ENCODE peak calls at places on chromosomes 5 and 9, in five cellular contexts. C is breast epithelium, X is spleen, Q is K562, S is SK-N-SH. T is an unnamed sample. For H3K9me3, the result is how much of the 10 kb centered on the place peaks cover.

GRCh38 chr5:67234671-67235176 is 38.1 kb upstream of the CD180 start:
- DNase-seq in S (no peak), X (peak), Q (peak), C (no peak), T (no peak)

GRCh38 chr9:83937861-83938455 is 16.7 kb upstream of the KIF27 start:
- DNase-seq in C (no peak), Q (peak), X (no peak), S (peak), T (no peak)

GRCh38 chr5:96896806-96897205 is 20.5 kb downstream of the ERAP2 start:
- DNase-seq in C (no peak), Q (peak), X (peak), S (no peak), T (no peak)

GRCh38 chr5:138078006-138078643 is 5.7 kb upstream of the WNT8A start:
- DNase-seq in Q (no peak), S (no peak), C (no peak), X (no peak), T (no peak)

GRCh38 chr5:75037106-75037505 is 15.3 kb downstream of the GCNT4 start:
- DNase-seq in S (no peak), C (no peak), Q (no peak), X (no peak), T (no peak)

GRCh38 chr5:149333711-149334443 is 11.4 kb upstream of the GRPEL2 start:
- DNase-seq in X (no peak), Q (no peak), C (no peak), S (no peak), T (no peak)

GRCh38 chr5:139415221-139415861 is 11.5 kb upstream of the SPATA24 start:
- DNase-seq in X (no peak), S (no peak), C (no peak), Q (no peak), T (no peak)

GRCh38 chr5:136066705-136067271 is 38.0 kb downstream of the TGFBI start:
- DNase-seq in X (no peak), C (no peak), S (no peak), Q (no peak), T (no peak)

GRCh38 chr5:98768160-98769005 is 5.1 kb upstream of the RGMB start:
- DNase-seq in Q (peak), S (peak), X (peak), C (no peak), T (peak)

GRCh38 chr5:173768891-173769290 is 119.3 kb upstream of the CPEB4 start:
- DNase-seq in Q (no peak), X (no peak), C (no peak), S (no peak), T (no peak)

GRCh38 chr5:157130933-157131332 is 11.7 kb downstream of the MED7 start:
- DNase-seq in X (no peak), Q (peak), C (no peak), S (peak), T (no peak)

GRCh38 chr5:94021246-94021645 is 279.8 kb upstream of the POU5F2 start:
- DNase-seq in Q (no peak), X (no peak), C (no peak), S (peak), T (peak)

GRCh38 chr5:124677376-124677998 is 69.0 kb downstream of the ZNF608 start:
- DNase-seq in X (no peak), S (peak), Q (no peak), C (no peak), T (no peak)

GRCh38 chr9:132409828-132410528 is at the start of gene CFAP77:
- DNase-seq in C (no peak), Q (peak), S (peak), X (peak), T (no peak)

GRCh38 chr9:104836767-104837166 is 72.8 kb downstream of the NIPSNAP3B start:
- DNase-seq in S (no peak), X (no peak), Q (no peak), C (no peak), T (no peak)

GRCh38 chr5:108361239-108361638 is 20.7 kb downstream of the FBXL17 start:
- DNase-seq in S (no peak), Q (no peak), X (no peak), C (no peak), T (no peak)

GRCh38 chr9:13717356-13718057 is 438.0 kb upstream of the MPDZ start:
- DNase-seq in X (no peak), C (no peak), S (no peak), Q (no peak), T (no peak)

GRCh38 chr5:34709861-34710673 is 53.9 kb downstream of the RAI14 start:
- DNase-seq in Q (no peak), X (no peak), S (no peak), C (no peak), T (no peak)

GRCh38 chr9:132244582-132245455 is 83.0 kb downstream of the NTNG2 start:
- DNase-seq in Q (no peak), X (no peak), C (no peak), S (no peak), T (no peak)

GRCh38 chr5:83512051-83512745 is 40.7 kb downstream of the VCAN start:
- DNase-seq in S (no peak), X (no peak), Q (no peak), C (no peak), T (no peak)

GRCh38 chr9:75591972-75592371 is 298.5 kb upstream of the PCSK5 start:
- DNase-seq in Q (no peak), S (no peak), X (no peak), C (no peak), T (no peak)

GRCh38 chr5:169801781-169802180 is 164.7 kb downstream of the DOCK2 start:
- DNase-seq in C (no peak), Q (no peak), X (no peak), S (no peak), T (no peak)

GRCh38 chr5:146878471-146879172 is at the start of gene PPP2R2B:
- DNase-seq in Q (no peak), C (no peak), S (peak), X (peak), T (no peak)

DNA sequence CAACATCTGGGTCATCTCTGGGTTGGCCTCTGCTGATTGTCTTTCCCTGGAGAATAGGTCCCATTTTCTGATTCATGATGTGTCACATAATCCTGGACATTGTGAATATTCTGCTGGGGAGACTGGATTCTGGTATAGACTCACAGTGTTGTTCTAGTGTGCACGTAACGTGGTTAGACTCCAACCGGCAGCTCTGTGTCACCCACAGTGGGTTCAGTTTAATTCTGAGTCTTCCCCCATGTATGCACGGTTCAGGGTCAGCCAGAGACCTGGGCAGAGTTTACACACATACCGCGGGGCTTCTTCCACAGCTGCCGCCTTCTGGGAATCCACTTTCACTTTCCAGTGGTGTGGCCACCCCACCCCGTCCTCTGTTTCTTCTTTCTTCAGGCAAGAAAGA is 38.0 kb upstream of the LRRC14B start:
- DNase-seq in Q (no peak), C (no peak), S (no peak), X (no peak), T (no peak)
- H3K9me3 ChIP-seq in Q (under half), C (under half), S (under half), X (under half), T (under half)

DNA sequence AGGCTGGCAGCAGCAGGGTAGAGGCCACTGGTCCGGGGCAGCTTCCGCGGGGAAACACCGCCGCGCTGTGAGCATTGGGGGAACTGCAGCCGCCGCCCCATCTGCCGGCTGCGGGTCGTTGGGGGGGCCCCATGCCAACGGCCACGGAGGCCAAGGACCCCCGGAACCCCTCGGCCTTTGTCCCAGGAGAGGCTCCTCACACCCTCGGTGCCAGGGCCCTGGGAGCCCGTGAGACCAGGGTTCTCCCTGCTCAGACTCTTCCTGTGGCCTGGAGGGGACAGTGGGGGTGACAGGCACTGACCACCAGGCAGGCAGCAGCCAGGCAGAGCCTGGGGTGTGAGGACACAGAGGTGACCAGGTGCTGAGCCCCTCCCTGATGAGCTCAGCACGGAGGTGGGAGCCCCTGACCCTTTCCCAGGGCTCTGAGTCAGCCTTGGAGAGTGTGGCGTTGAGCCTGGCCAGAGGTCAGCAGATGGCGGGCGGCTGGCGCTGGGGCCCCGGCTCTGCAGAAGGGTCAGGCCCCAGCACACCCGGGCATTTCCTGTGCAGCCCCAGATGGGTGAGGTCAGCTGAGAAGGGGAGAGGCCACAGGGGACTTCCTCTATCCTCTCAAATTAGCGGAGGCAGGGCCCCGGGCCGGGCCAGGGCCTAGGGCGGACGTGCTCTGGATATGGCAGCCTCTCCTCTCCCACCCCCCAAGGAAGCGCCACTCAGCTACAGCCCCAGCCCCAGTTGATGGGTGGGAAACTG is 17.9 kb upstream of the EGFL7 start:
- DNase-seq in S (peak), C (peak), X (peak), Q (peak), T (no peak)
- TF ChIP-seq POLR2AphosphoS5 in S (no peak), C (peak), X (peak), Q (no peak), T (no peak)

DNA sequence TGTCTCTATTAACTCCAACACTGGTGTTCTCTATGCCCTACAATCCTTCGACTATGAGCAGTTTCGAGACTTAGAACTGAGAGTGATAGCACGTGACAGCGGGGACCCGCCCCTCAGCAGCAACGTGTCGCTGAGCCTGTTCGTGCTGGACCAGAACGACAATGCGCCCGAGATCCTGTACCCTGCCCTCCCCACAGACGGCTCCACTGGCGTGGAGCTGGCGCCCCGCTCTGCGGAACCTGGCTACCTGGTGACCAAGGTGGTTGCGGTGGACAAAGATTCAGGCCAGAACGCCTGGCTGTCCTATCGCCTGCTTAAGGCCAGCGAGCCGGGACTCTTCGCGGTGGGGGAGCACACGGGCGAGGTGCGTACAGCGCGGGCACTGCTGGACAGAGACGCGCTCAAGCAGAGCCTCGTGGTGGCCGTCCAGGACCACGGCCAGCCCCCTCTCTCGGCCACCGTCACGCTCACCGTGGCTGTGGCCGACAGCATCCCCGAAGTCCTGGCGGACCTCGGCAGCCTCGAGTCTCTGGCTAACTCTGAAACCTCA is 2.0 kb downstream of the PCDHGA11 start:
- DNase-seq in Q (no peak), S (no peak), X (no peak), C (no peak), T (no peak)
- H3K9me3 ChIP-seq in Q (under half), S (under half), X (half or more), C (half or more), T (under half)

DNA sequence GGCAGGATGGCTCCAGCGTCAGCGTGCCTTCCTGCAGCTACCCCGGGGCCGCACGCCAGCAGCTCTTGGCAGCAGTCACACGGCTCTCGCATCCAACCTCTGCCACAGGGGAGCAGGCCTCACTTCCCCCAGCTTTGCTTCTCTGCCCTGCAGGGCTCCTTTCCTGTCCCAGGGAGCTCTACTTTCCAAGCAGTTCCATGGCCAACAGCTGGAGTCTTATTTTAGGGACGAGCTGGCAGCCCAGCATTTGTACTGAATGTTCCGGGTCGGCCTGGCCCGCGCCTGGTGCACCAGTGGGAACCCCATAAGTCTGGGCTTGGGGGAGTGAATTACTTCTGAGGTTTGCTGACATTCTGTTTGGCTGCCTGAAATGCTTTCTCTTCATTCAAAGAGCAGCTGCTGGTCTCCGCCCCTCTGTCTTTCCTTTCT is 34.6 kb downstream of the GADD45G start:
- DNase-seq in X (peak), C (no peak), Q (no peak), S (no peak), T (no peak)
- TF ChIP-seq POLR2AphosphoS5 in X (peak), C (no peak), Q (no peak), S (no peak), T (no peak)

GRCh38 chr5:2898661-2899060 is 147.2 kb upstream of the IRX2 start:
- DNase-seq in Q (no peak), C (no peak), S (no peak), X (no peak), T (no peak)
- H3K9me3 ChIP-seq in Q (under half), C (under half), S (under half), X (under half), T (under half)